ENCODE peak calls at places on chromosomes 2 and 18, in six cellular contexts. C is anterior cingulate cortex, M is H54, D is iPS-NIHi11, N is astrocyte of the spinal cord, F is T1000. E is an unnamed sample.

GRCh38 chr18:37649416-37649815 is 83.8 kb upstream of the CELF4 start:
- DNase-seq in F (no peak), M (no peak), D (no peak), C (no peak), N (no peak), E (no peak)

GRCh38 chr2:2919026-2919425 is 458.6 kb downstream of the EIPR1 start:
- DNase-seq in N (no peak), D (no peak), M (no peak), F (no peak), C (no peak), E (no peak)

GRCh38 chr2:179467111-179467510 is 202.5 kb upstream of the SESTD1 start:
- DNase-seq in M (no peak), C (no peak), F (no peak), D (no peak), N (peak), E (no peak)

GRCh38 chr18:57519668-57520424 is 66.7 kb downstream of the FECH start:
- DNase-seq in F (no peak), M (no peak), C (no peak), N (no peak), D (no peak), E (no peak)

GRCh38 chr2:60439219-60439974 is 114.1 kb downstream of the BCL11A start:
- DNase-seq in C (peak), M (no peak), N (no peak), D (peak), F (no peak), E (peak)

GRCh38 chr2:179036353-179036905 is 13.5 kb downstream of the CCDC141 start:
- DNase-seq in F (no peak), C (no peak), D (no peak), M (no peak), N (peak), E (no peak)

GRCh38 chr2:65626831-65627230 is 194.4 kb upstream of the SPRED2 start:
- DNase-seq in N (no peak), F (no peak), D (no peak), C (no peak), M (no peak), E (no peak)

GRCh38 chr2:71358931-71359671 is 27.5 kb downstream of the ZNF638 start:
- DNase-seq in D (no peak), C (no peak), M (peak), N (peak), F (no peak), E (no peak)

GRCh38 chr2:236483102-236483501 is 86.5 kb upstream of the ACKR3 start:
- DNase-seq in D (no peak), M (no peak), F (no peak), C (no peak), N (no peak), E (no peak)

GRCh38 chr2:74597456-74597855 is 42.9 kb downstream of the DOK1 start:
- DNase-seq in N (no peak), M (no peak), D (no peak), F (no peak), C (no peak), E (no peak)

GRCh38 chr2:227816507-227817274 is 3.0 kb downstream of the CCL20 start:
- DNase-seq in C (no peak), N (peak), F (no peak), D (no peak), M (no peak), E (no peak)

GRCh38 chr2:74739733-74740241 is 85.7 kb downstream of the SEMA4F start:
- DNase-seq in N (no peak), C (no peak), M (no peak), F (no peak), D (no peak), E (no peak)

GRCh38 chr18:71115261-71115660 is 826.4 kb downstream of the SOCS6 start:
- DNase-seq in D (no peak), C (no peak), F (no peak), M (no peak), N (no peak), E (no peak)

GRCh38 chr2:229273384-229274338 is 2.6 kb upstream of the PID1 start:
- DNase-seq in M (peak), N (peak), F (peak), C (peak), D (peak), E (peak)

GRCh38 chr2:142220901-142221300 is 90.1 kb upstream of the LRP1B start:
- DNase-seq in M (no peak), C (no peak), F (no peak), D (no peak), N (peak), E (no peak)

GRCh38 chr2:70574618-70575017 is 21.0 kb upstream of the TGFA start:
- DNase-seq in F (no peak), C (no peak), M (no peak), D (no peak), N (no peak), E (no peak)

GRCh38 chr2:234919711-234920110 is 32.1 kb upstream of the SH3BP4 start:
- DNase-seq in M (peak), F (peak), C (no peak), N (peak), D (no peak), E (no peak)

GRCh38 chr2:26772064-26773001 is 8.2 kb downstream of the SLC35F6 start:
- DNase-seq in N (no peak), F (no peak), M (no peak), C (peak), D (no peak), E (peak)

GRCh38 chr2:240595381-240596079 is 9.0 kb downstream of the CAPN10 start:
- DNase-seq in C (no peak), N (no peak), D (peak), F (no peak), M (peak), E (no peak)

GRCh38 chr2:106547104-106547503 is 59.9 kb downstream of the CD8B2 start:
- DNase-seq in C (no peak), N (no peak), F (no peak), D (no peak), M (no peak), E (no peak)

E was measured in globus pallidus.